ENCODE peak calls at places on chromosomes 5 and 9, in four cellular contexts. P, B, L and V are unnamed samples. For H3K36me3, the result is how much of the 10 kb centered on the place peaks cover.

GRCh38 chr5:152380415-152381123 is 24.5 kb downstream of the NMUR2 start:
- DNase-seq in P (no peak), B (no peak), L (no peak), V (no peak)

GRCh38 chr5:93274291-93274690 is 306.7 kb downstream of the NR2F1-AS1 start:
- DNase-seq in P (peak), B (peak), L (no peak), V (no peak)

GRCh38 chr5:57839025-57839424 is 356.4 kb upstream of the ACTBL2 start:
- DNase-seq in P (no peak), B (peak), L (no peak), V (no peak)

GRCh38 chr5:20114536-20114935 is 126.5 kb upstream of the CDH18 start:
- DNase-seq in P (no peak), B (no peak), L (no peak), V (no peak)

GRCh38 chr5:143093452-143094086 is 309.9 kb downstream of the NR3C1 start:
- DNase-seq in P (no peak), B (no peak), L (no peak), V (no peak)

GRCh38 chr9:37037744-37038640 is 3.9 kb upstream of the PAX5 start:
- DNase-seq in P (peak), B (peak), L (peak), V (no peak)

GRCh38 chr9:84990416-84990815 is 320.9 kb downstream of the NTRK2 start:
- DNase-seq in P (no peak), B (no peak), L (no peak), V (no peak)

GRCh38 chr9:37156781-37157356 is 36.5 kb downstream of the ZCCHC7 start:
- DNase-seq in P (peak), B (peak), L (no peak), V (peak)

GRCh38 chr9:126228779-126229444 is 97.7 kb upstream of the MVB12B start:
- DNase-seq in P (peak), B (peak), L (peak), V (peak)

GRCh38 chr5:180825768-180826525 is 23.3 kb upstream of the MGAT1 start:
- DNase-seq in P (no peak), B (peak), L (peak), V (no peak)

GRCh38 chr9:72524820-72525539 is 3.6 kb downstream of the TMC1 start:
- DNase-seq in P (peak), B (peak), L (peak), V (no peak)

GRCh38 chr9:110875275-110875674 is 163.0 kb downstream of the LPAR1 start:
- DNase-seq in P (peak), B (no peak), L (no peak), V (no peak)

GRCh38 chr5:14667290-14667689 is 2.8 kb downstream of the OTULIN start:
- DNase-seq in P (no peak), B (no peak), L (no peak), V (no peak)

GRCh38 chr5:16457451-16457850 is 8.1 kb downstream of the ZNF622 start:
- DNase-seq in P (peak), B (no peak), L (no peak), V (no peak)

GRCh38 chr5:169339869-169340268 is 38.9 kb upstream of the SLIT3 start:
- DNase-seq in P (no peak), B (no peak), L (no peak), V (no peak)

GRCh38 chr5:38208782-38209378 is 49.5 kb upstream of the EGFLAM start:
- DNase-seq in P (peak), B (peak), L (peak), V (peak)

GRCh38 chr9:89445801-89446228 is 52.1 kb downstream of the SEMA4D start:
- DNase-seq in P (no peak), B (no peak), L (no peak), V (no peak)

GRCh38 chr5:149223081-149223848 is 48.4 kb upstream of the AFAP1L1 start:
- DNase-seq in P (no peak), B (no peak), L (no peak), V (no peak)

GRCh38 chr5:1987471-1987870 is 104.7 kb upstream of the IRX4 start:
- DNase-seq in P (no peak), B (no peak), L (no peak), V (no peak)

GRCh38 chr5:51392689-51393199 is 9.5 kb downstream of the ISL1 start:
- DNase-seq in P (peak), B (no peak), L (no peak), V (no peak)

GRCh38 chr5:136251502-136251901 is 58.5 kb upstream of the SMIM32 start:
- DNase-seq in P (no peak), B (no peak), L (no peak), V (no peak)

GRCh38 chr5:9924614-9925013 is 294.5 kb upstream of the TAS2R1 start:
- DNase-seq in P (peak), B (peak), L (no peak), V (peak)

GRCh38 chr5:1294839-1295649 is at the start of gene TERT:
- DNase-seq in P (peak), B (no peak), L (peak), V (no peak)

GRCh38 chr5:78509884-78510769 is 138.4 kb downstream of the LHFPL2 start:
- DNase-seq in P (peak), B (peak), L (peak), V (peak)

GRCh38 chr9:135474915-135475314 is 4.7 kb upstream of the PPP1R26 start:
- DNase-seq in P (peak), B (peak), L (peak), V (peak)

GRCh38 chr5:76332102-76332501 is 71.0 kb upstream of the IQGAP2 start:
- DNase-seq in P (no peak), B (no peak), L (peak), V (no peak)

GRCh38 chr5:147963948-147964693 is 57.8 kb upstream of the C5orf46 start:
- DNase-seq in P (no peak), B (no peak), L (peak), V (no peak)

GRCh38 chr5:56422060-56422762 is 189.1 kb upstream of the ANKRD55 start:
- DNase-seq in P (no peak), B (no peak), L (peak), V (no peak)

GRCh38 chr5:102832445-102832844 is 77.3 kb downstream of the PAM start:
- DNase-seq in P (no peak), B (peak), L (no peak), V (no peak)

GRCh38 chr9:108951578-108951977 is 17.4 kb downstream of the ABITRAM start:
- DNase-seq in P (no peak), B (no peak), L (no peak), V (no peak)

GRCh38 chr9:133369923-133370322 is 5.9 kb downstream of the SURF4 start:
- DNase-seq in P (no peak), B (no peak), L (no peak), V (no peak)
- H3K36me3 ChIP-seq in P (under half), B (under half), L (under half), V (under half)

GRCh38 chr9:137110911-137111787 is 3.4 kb downstream of the DPP7 start:
- DNase-seq in P (no peak), B (no peak), L (no peak), V (no peak)
- H3K36me3 ChIP-seq in P (under half), B (under half), L (under half), V (under half)

GRCh38 chr9:131516274-131516565 is 13.5 kb downstream of the POMT1 start:
- DNase-seq in P (no peak), B (no peak), L (no peak), V (no peak)
- H3K36me3 ChIP-seq in P (under half), B (under half), L (under half), V (under half)

GRCh38 chr5:160105686-160106085 is 13.6 kb downstream of the PWWP2A start:
- DNase-seq in P (no peak), B (peak), L (no peak), V (no peak)
- H3K36me3 ChIP-seq in P (under half), B (under half), L (under half), V (under half)

GRCh38 chr9:106928350-106928749 is 65.4 kb downstream of the ZNF462 start:
- DNase-seq in P (no peak), B (no peak), L (no peak), V (no peak)
- H3K36me3 ChIP-seq in P (under half), B (under half), L (under half), V (under half)